ENCODE peak calls at places on chromosomes 1 and 21, in ten cellular contexts. T, F, G, Y, B, Q, U, S, L and N are unnamed samples.

GRCh38 chr1:228338521-228339051 is 68.0 kb downstream of the TRIM11 start:
- DNase-seq in B (no peak), S (no peak), Y (no peak), L (no peak), F (no peak), G (no peak), Q (peak; percentile 15), T (no peak), U (peak; percentile 6), N (no peak)

GRCh38 chr1:10962483-10962882 is 50.0 kb upstream of the TARDBP start:
- DNase-seq in Q (peak; percentile 33), S (no peak), U (no peak), G (no peak), Y (no peak), B (peak; percentile 82), L (no peak), F (peak; percentile 47), T (no peak), N (peak; percentile 23)

GRCh38 chr1:235825229-235825628 is 41.5 kb downstream of the LYST start:
- DNase-seq in T (no peak), F (no peak), B (no peak), U (no peak), L (no peak), G (no peak), S (no peak), Q (no peak), Y (no peak), N (no peak)

GRCh38 chr1:37108596-37109188 is 74.4 kb upstream of the GRIK3 start:
- DNase-seq in L (no peak), G (no peak), Q (no peak), U (no peak), T (no peak), F (no peak), S (no peak), B (no peak), Y (no peak), N (no peak)

GRCh38 chr1:51736702-51737101 is 119.8 kb downstream of the OSBPL9 start:
- DNase-seq in L (no peak), S (no peak), Y (peak; percentile 77), U (peak; percentile 54), T (no peak), F (no peak), G (no peak), Q (no peak), B (peak; percentile 31), N (no peak)

GRCh38 chr21:42747267-42747701 is 93.9 kb downstream of the PDE9A start:
- DNase-seq in Q (no peak), F (no peak), S (no peak), Y (no peak), U (no peak), T (peak; percentile 84), G (no peak), L (no peak), B (no peak), N (no peak)

GRCh38 chr1:20868263-20868662 is 81.2 kb upstream of the HP1BP3 start:
- DNase-seq in S (no peak), T (no peak), G (no peak), Y (no peak), Q (no peak), F (no peak), L (no peak), B (no peak), U (no peak), N (no peak)

GRCh38 chr1:119787776-119788175 is 19.1 kb upstream of the HMGCS2 start:
- DNase-seq in B (no peak), Q (no peak), L (no peak), T (no peak), F (no peak), Y (peak; percentile 63), U (no peak), G (no peak), S (no peak), N (no peak)

GRCh38 chr1:41416552-41417334 is 55.5 kb downstream of the FOXO6 start:
- DNase-seq in Q (peak; percentile 66), F (peak; percentile 63), L (peak; percentile 43), B (peak; percentile 60), U (peak; percentile 61), T (peak; percentile 87), G (peak; percentile 70), Y (peak; percentile 66), S (peak; percentile 30), N (peak; percentile 60)

GRCh38 chr21:44751186-44751798 is 39.9 kb upstream of the TSPEAR start:
- DNase-seq in Q (no peak), B (no peak), F (no peak), S (no peak), Y (no peak), G (no peak), L (no peak), T (no peak), U (no peak), N (no peak)

GRCh38 chr21:46063227-46063626 is 34.7 kb upstream of the COL6A2 start:
- DNase-seq in B (no peak), F (no peak), L (no peak), Y (no peak), G (no peak), Q (no peak), U (no peak), S (no peak), T (no peak), N (peak; percentile 13)

GRCh38 chr1:153506831-153507413 is 28.9 kb downstream of the S100A6 start:
- DNase-seq in B (peak; percentile 85), L (peak; percentile 77), Q (peak; percentile 57), F (peak; percentile 52), U (peak; percentile 96), T (no peak), G (peak; percentile 55), S (peak; percentile 40), Y (peak; percentile 91), N (peak; percentile 91)

GRCh38 chr21:37366488-37367300 is at the start of gene DYRK1A:
- DNase-seq in Y (peak; percentile 99), B (peak; percentile 99), U (peak; percentile 99), F (peak; percentile 97), G (peak; percentile 85), T (peak; percentile 99), L (peak; percentile 99), Q (peak; percentile 97), S (peak; percentile 97), N (peak; percentile 98)

GRCh38 chr21:37368536-37369279 is 2.1 kb downstream of the DYRK1A start:
- DNase-seq in Q (no peak), S (no peak), G (no peak), Y (peak; percentile 48), B (no peak), T (no peak), L (no peak), U (no peak), F (no peak), N (no peak)

GRCh38 chr21:37369307-37369854 is 2.8 kb downstream of the DYRK1A start:
- DNase-seq in L (no peak), F (no peak), G (no peak), S (no peak), Q (no peak), T (no peak), Y (no peak), U (no peak), B (no peak), N (no peak)

GRCh38 chr21:37367301-37367757 is 756 bp downstream of the DYRK1A start:
- DNase-seq in Q (no peak), G (no peak), F (peak; percentile 27), U (no peak), S (no peak), Y (no peak), T (peak; percentile 89), L (no peak), B (peak; percentile 11), N (no peak)

GRCh38 chr21:37367758-37368535 is 1.4 kb downstream of the DYRK1A start:
- DNase-seq in S (peak; percentile 25), Y (peak; percentile 35), Q (peak; percentile 41), F (peak; percentile 44), B (peak; percentile 40), G (no peak), T (peak; percentile 90), L (no peak), U (peak; percentile 35), N (peak; percentile 43)
- H3K4me1 ChIP-seq in S (no peaks in the 10 kb centered on the region), Y (peaks cover 2% of the 10 kb centered on the region), Q (peaks cover 39% of the 10 kb centered on the region), F (peaks cover 21% of the 10 kb centered on the region), B (peaks cover 28% of the 10 kb centered on the region), G (peaks cover 30% of the 10 kb centered on the region), T (peaks cover 63% of the 10 kb centered on the region), L (peaks cover 15% of the 10 kb centered on the region), U (no peaks in the 10 kb centered on the region), N (peaks cover 31% of the 10 kb centered on the region)

GRCh38 chr1:178551940-178552339 is 39.0 kb downstream of the TEX35 start:
- DNase-seq in B (no peak), L (no peak), Q (no peak), S (no peak), T (no peak), Y (no peak), G (no peak), F (no peak), U (no peak), N (no peak)

GRCh38 chr1:178551307-178551706 is 38.4 kb downstream of the TEX35 start:
- DNase-seq in U (no peak), F (no peak), L (no peak), S (no peak), Y (no peak), B (no peak), T (no peak), G (no peak), Q (no peak), N (no peak)

GRCh38 chr1:178548108-178548507 is 35.2 kb downstream of the TEX35 start:
- DNase-seq in B (no peak), S (no peak), G (no peak), T (no peak), U (no peak), L (no peak), F (no peak), Q (no peak), Y (no peak), N (no peak)

DNA sequence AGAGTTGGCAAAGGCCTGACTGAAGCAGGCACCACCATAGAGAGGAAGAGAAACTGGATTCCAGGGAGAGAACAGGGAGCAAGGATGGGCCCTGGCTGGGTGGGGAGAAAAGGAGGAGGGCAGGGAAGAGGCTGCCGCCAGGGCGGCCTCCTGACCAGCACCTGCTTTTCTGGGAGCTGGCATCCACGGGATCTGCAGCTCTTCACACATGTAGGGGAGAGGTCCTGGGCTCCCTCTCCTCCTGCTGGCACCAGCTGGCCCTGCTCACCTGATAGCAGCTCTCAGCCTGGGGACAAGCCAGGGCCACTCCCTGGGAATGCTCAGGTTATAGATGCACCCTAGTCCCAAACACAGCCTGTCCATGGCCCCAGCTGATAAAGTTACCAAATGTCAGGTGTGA is 39.9 kb downstream of the TEX35 start:
- DNase-seq in L (no peak), S (no peak), Y (no peak), T (no peak), B (no peak), U (no peak), G (no peak), F (no peak), Q (no peak), N (no peak)
- H3K27ac ChIP-seq in L (no peak overlapping the region), S (no peak overlapping the region), Y (no peak overlapping the region), T (no peak overlapping the region), B (no peak overlapping the region), U (no peak overlapping the region), G (no peak overlapping the region), F (no peak overlapping the region), Q (no peak overlapping the region), N (no peak overlapping the region)

GRCh38 chr1:156504821-156505678 is 4.5 kb upstream of the MEF2D start:
- DNase-seq in U (peak; percentile 100), Q (peak; percentile 99), T (peak; percentile 100), G (peak; percentile 92), B (peak; percentile 100), S (peak; percentile 99), Y (peak; percentile 99), F (peak; percentile 99), L (peak; percentile 99), N (peak; percentile 99)
- TF ChIP-seq POLR2A in U (peak; percentile 66), Q (no peak), T (peak; percentile 16), G (peak; percentile 27), B (peak; percentile 80), S (peak; percentile 74), Y (peak; percentile 74), F (no peak), L (no peak), N (no peak)

GRCh38 chr1:76070538-76070937 is 4.0 kb upstream of the ST6GALNAC3 start:
- DNase-seq in G (no peak), Q (no peak), Y (peak; percentile 26), B (no peak), S (no peak), T (no peak), F (no peak), L (no peak), U (no peak), N (no peak)
- H3K4me1 ChIP-seq in G (peaks cover 40% of the 10 kb centered on the region), Q (peaks cover 7% of the 10 kb centered on the region), Y (peaks cover 4% of the 10 kb centered on the region), B (no peaks in the 10 kb centered on the region), S (no peaks in the 10 kb centered on the region), T (peaks cover 18% of the 10 kb centered on the region), F (peaks cover 6% of the 10 kb centered on the region), L (no peaks in the 10 kb centered on the region), U (no peaks in the 10 kb centered on the region), N (no peaks in the 10 kb centered on the region)